ENCODE peak calls at places on chromosomes 3 and 15, in six cellular contexts. I is adipocyte, S is psoas muscle, U is foreskin fibroblast, O is uterus, J is IMR-90. D is an unnamed sample.

GRCh38 chr3:38255627-38256026 is 10.0 kb upstream of the SLC22A13 start:
- DNase-seq in I (no peak), S (no peak), U (no peak), O (no peak), J (no peak), D (peak; percentile 31)

GRCh38 chr3:195895900-195896360 is 12.4 kb downstream of the TNK2 start:
- DNase-seq in I (peak; percentile 75), S (peak; percentile 91), U (no peak), O (no peak), J (no peak), D (no peak)

GRCh38 chr3:55579499-55579898 is 92.4 kb upstream of the WNT5A start:
- DNase-seq in I (peak; percentile 38), S (no peak), U (no peak), O (peak; percentile 59), J (peak; percentile 81), D (no peak)

GRCh38 chr3:154430014-154430413 is at the start of gene GPR149:
- DNase-seq in I (no peak), S (no peak), U (no peak), O (no peak), J (no peak), D (no peak)

GRCh38 chr3:13461169-13462124 is 18.7 kb upstream of the HDAC11 start:
- DNase-seq in I (peak; percentile 43), S (peak; percentile 66), U (no peak), O (no peak), J (peak; percentile 36), D (no peak)

GRCh38 chr3:40169983-40170382 is 139.5 kb upstream of the EIF1B start:
- DNase-seq in I (no peak), S (no peak), U (no peak), O (no peak), J (no peak), D (no peak)

GRCh38 chr15:58221591-58222241 is 83.5 kb downstream of the AQP9 start:
- DNase-seq in I (peak; percentile 34), S (no peak), U (peak; percentile 35), O (no peak), J (peak; percentile 21), D (no peak)

GRCh38 chr15:80461370-80462060 is 57.3 kb downstream of the ARNT2 start:
- DNase-seq in I (no peak), S (no peak), U (no peak), O (no peak), J (no peak), D (peak; percentile 48)

GRCh38 chr15:90145259-90145658 is 43.0 kb upstream of the IDH2 start:
- DNase-seq in I (no peak), S (no peak), U (no peak), O (no peak), J (no peak), D (no peak)

GRCh38 chr15:82625136-82625535 is 22.0 kb downstream of the CPEB1 start:
- DNase-seq in I (no peak), S (no peak), U (no peak), O (no peak), J (no peak), D (no peak)

GRCh38 chr3:127738192-127738840 is 65.6 kb downstream of the ABTB1 start:
- DNase-seq in I (no peak), S (no peak), U (no peak), O (peak; percentile 29), J (peak; percentile 36), D (no peak)

GRCh38 chr3:106850429-106850828 is 526.8 kb upstream of the CCDC54 start:
- DNase-seq in I (peak; percentile 70), S (no peak), U (peak; percentile 40), O (no peak), J (peak; percentile 76), D (no peak)

GRCh38 chr15:57334257-57334656 is 42.0 kb upstream of the CGNL1 start:
- DNase-seq in I (no peak), S (no peak), U (no peak), O (peak; percentile 46), J (peak; percentile 31), D (no peak)

GRCh38 chr15:48861813-48862431 is 16.0 kb upstream of the EID1 start:
- DNase-seq in I (peak; percentile 91), S (no peak), U (peak; percentile 65), O (no peak), J (peak; percentile 82), D (peak; percentile 37)

GRCh38 chr3:51955893-51956770 is 951 bp downstream of the GPR62 start:
- DNase-seq in I (peak; percentile 38), S (peak; percentile 82), U (peak; percentile 57), O (peak; percentile 53), J (no peak), D (no peak)

GRCh38 chr15:85533949-85534543 is 153.6 kb downstream of the AKAP13 start:
- DNase-seq in I (no peak), S (no peak), U (no peak), O (no peak), J (no peak), D (no peak)

GRCh38 chr3:65343031-65343430 is 655.2 kb upstream of the ADAMTS9 start:
- DNase-seq in I (no peak), S (no peak), U (no peak), O (no peak), J (no peak), D (no peak)

GRCh38 chr3:183800221-183800863 is 25.0 kb downstream of the MAP6D1 start:
- DNase-seq in I (no peak), S (no peak), U (no peak), O (no peak), J (no peak), D (peak; percentile 23)

GRCh38 chr3:195451373-195452000 is 8.7 kb upstream of the ACAP2 start:
- DNase-seq in I (no peak), S (no peak), U (no peak), O (no peak), J (no peak), D (no peak)

GRCh38 chr15:91508633-91509032 is 344.9 kb upstream of the SLCO3A1 start:
- DNase-seq in I (peak; percentile 12), S (no peak), U (no peak), O (no peak), J (peak; percentile 76), D (no peak)

DNA sequence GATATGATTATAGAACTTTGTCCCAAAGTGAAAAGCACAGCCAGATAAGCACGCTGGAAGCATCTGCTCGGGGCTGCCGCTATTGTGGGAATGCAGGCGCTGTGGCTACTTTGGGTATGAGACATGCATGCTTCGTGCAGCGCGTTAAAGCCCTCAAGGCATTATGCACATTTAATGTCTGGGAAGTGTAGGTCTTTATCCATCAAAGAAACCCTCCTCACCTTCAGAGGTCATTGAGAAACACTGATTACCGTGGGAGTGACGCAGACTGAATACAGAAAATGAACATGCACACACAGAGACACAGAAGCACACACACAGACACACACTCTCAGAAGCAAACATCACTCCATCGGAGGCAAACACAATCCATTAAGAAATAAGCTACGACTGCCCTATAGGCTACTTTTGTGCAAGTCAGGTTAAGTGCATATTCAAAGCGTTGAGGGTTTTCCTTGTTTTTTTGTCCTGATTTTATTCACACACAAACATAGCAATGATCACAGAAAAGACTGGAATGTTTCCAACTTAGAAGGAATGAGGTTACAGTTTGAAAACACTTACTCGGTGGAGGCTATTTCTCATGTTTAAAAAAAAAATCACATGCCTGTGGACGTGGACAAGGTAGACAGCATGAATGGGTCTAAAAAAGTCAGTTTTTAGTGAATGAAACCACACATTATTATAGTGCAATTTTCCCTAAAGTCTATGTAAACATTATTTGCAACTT is 68.5 kb downstream of the PLCH1 start:
- DNase-seq in I (peak; percentile 86), S (peak; percentile 41), U (peak; percentile 58), O (no peak), J (peak; percentile 34), D (no peak)
- H3K4me3 ChIP-seq in I (peak overlapping the region; percentile 73), S (peak overlapping the region; percentile 39), U (peak overlapping the region; percentile 51), O (peak overlapping the region; percentile 8), J (no peak overlapping the region), D (no peak overlapping the region)

DNA sequence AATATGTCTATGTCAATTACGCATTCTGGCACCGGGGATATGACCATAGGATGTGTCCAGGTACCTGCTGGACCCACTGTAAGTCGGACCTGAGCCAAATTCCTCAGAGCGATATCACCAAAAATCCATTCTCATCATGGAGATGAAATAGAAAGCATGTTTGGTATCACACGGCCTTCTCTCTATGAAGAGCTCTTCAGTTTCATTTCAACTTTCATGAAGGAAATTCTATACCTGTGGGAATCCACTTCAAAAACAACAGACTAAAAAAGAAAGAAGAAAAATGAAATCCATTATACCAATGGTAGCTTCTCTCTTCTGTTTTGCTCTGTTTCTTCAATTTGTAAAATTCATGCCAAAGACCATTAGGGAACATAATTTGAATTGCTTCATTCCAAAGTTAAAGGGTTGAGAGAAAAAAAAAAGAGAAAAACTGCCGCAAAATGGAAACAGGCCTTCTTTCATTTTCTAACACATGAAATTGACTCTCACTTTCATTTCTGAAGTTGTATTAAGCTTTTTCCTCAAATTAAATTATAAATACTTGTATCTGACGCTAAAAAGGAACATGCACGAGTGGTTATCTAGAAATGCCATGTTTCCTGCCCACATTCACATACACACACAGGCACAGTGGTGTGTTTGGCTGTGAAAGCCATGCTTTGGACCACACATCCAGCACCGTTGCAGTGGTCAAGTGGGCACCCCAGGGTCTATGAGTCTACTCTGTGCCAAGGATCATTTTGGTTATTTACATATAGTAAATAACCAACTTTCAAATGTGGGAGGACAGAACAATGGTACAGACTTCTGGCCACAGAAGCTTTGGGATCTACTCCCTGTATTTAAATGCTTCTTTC is 46.9 kb upstream of the DIPK2A start:
- DNase-seq in I (no peak), S (no peak), U (no peak), O (no peak), J (no peak), D (no peak)
- H3K4me3 ChIP-seq in I (no peak overlapping the region), S (no peak overlapping the region), U (no peak overlapping the region), O (no peak overlapping the region), J (no peak overlapping the region), D (no peak overlapping the region)

DNA sequence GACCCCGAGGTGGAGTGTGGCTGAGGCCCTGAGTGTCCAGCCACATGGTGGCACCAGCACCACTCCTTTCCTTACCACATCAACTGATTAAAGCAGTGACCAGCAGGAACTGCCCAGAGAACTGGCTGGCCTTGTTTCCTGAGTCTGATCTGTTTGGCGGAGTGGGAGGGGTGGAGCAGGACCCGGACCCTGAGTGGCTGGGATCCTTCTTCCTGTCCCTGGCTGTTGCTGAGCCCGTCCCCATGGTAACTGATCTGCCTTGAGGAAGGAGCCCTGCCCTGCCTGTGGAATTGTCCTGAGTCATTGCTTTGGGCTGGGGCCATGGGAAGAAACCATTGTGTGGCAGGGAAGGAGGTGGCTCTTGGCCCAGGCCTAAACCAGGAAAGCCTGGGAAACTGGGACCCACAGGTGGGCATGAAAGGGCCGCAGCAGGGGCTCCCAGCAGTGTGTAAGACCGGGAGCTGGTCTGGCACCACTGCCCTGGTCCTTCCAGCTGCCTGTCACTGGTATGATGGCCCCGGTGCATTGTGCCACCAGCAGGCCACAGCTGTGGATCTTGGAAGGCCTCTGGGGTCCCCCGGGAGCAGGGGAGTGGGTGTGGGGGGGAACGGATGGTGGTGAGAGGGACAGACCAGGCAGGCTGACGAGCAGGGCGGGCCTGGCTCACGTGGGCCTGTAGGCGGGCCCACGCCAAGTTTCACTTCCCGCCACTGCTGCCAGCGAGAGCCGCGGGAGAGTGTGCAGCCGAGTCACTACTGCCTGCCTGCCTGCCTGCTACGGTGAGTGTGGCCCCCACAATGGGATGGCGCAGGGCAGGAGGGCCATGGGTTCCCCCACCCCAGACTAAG is 19.2 kb downstream of the ATRIP start:
- DNase-seq in I (peak; percentile 100), S (peak; percentile 98), U (peak; percentile 100), O (peak; percentile 99), J (peak; percentile 100), D (peak; percentile 99)
- H3K4me3 ChIP-seq in I (peak overlapping the region; percentile 91), S (peak overlapping the region; percentile 77), U (peak overlapping the region; percentile 73), O (peak overlapping the region; percentile 42), J (peak overlapping the region; percentile 52), D (peak overlapping the region; percentile 53)

DNA sequence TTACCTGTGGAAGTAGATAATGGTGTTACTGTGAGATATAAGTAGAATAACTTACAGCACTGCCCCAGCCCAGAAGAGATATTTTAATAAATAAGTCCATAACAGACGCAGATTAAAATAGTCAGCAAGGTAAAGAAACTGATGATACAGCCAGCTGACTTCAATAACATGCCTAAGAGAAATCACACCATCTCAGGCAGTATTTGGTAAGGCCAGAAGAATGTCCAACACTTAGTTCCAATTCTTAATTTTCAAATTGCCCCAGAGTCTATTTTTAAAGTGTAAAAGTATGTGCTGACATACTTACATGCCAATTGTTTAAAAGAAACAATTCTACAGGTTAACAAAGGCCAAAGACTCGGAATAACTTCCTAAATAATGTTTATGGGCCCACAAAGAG is 1.6 kb downstream of the GNB4 start:
- DNase-seq in I (peak; percentile 60), S (no peak), U (no peak), O (no peak), J (peak; percentile 22), D (no peak)
- H3K4me3 ChIP-seq in I (peak overlapping the region; percentile 93), S (peak overlapping the region; percentile 73), U (peak overlapping the region; percentile 82), O (peak overlapping the region; percentile 75), J (peak overlapping the region; percentile 81), D (peak overlapping the region; percentile 88)

D was measured in skeletal muscle cell.